ENCODE peak calls at places on chromosomes 3 and 15, in seven cellular contexts. R is epithelial cell of esophagus, O is HAP-1, Y is HCT116, T is mesendoderm, D is fibroblast of pulmonary artery, N is tibial nerve. K is an unnamed sample.
A peak's percentile ranks its signal among the peaks of the same experiment; 100 is the strongest.

GRCh38 chr3:133137042-133137393 is 98.8 kb downstream of the TMEM108 start:
- DNase-seq in Y (no peak), O (no peak), N (no peak), D (no peak), T (no peak), R (no peak), K (no peak)

GRCh38 chr15:49831206-49831965 is 210.5 kb downstream of the DTWD1 start:
- DNase-seq in O (no peak), T (peak; percentile 55), N (peak; percentile 36), D (peak; percentile 95), R (peak; percentile 74), Y (no peak), K (no peak)

GRCh38 chr3:71247221-71247947 is 336.1 kb downstream of the FOXP1 start:
- DNase-seq in R (peak; percentile 50), T (peak; percentile 94), D (peak; percentile 37), Y (no peak), N (no peak), O (peak; percentile 33), K (no peak)

GRCh38 chr3:185253645-185254410 is at the start of gene EHHADH:
- DNase-seq in N (peak; percentile 32), R (peak; percentile 77), D (peak; percentile 68), T (peak; percentile 29), O (no peak), Y (peak; percentile 23), K (no peak)

GRCh38 chr3:85167576-85167975 is 208.8 kb downstream of the CADM2 start:
- DNase-seq in O (no peak), D (no peak), N (no peak), T (no peak), R (no peak), Y (no peak), K (no peak)

GRCh38 chr15:42800731-42801474 is 64.0 kb upstream of the CDAN1 start:
- DNase-seq in O (no peak), R (peak; percentile 30), T (peak; percentile 49), N (peak; percentile 10), Y (no peak), D (no peak), K (no peak)

GRCh38 chr3:194112120-194113106 is 23.5 kb upstream of the HES1 start:
- DNase-seq in N (no peak), Y (no peak), T (peak; percentile 40), O (no peak), R (peak; percentile 97), D (no peak), K (no peak)

GRCh38 chr3:133886031-133886722 is 9.5 kb downstream of the RAB6B start:
- DNase-seq in D (no peak), R (no peak), N (no peak), Y (no peak), T (no peak), O (no peak), K (no peak)

GRCh38 chr15:29037997-29038700 is 152.4 kb downstream of the APBA2 start:
- DNase-seq in Y (no peak), N (no peak), R (no peak), D (no peak), T (no peak), O (no peak), K (no peak)

GRCh38 chr3:52839892-52840545 is 5.2 kb upstream of the MUSTN1 start:
- DNase-seq in Y (no peak), O (no peak), R (no peak), D (no peak), T (no peak), N (no peak), K (no peak)

GRCh38 chr15:99909914-99910313 is 176.7 kb upstream of the LYSMD4 start:
- DNase-seq in R (no peak), T (peak; percentile 64), N (no peak), O (peak; percentile 63), D (no peak), Y (peak; percentile 38), K (no peak)

GRCh38 chr15:90991587-90992285 is 2.6 kb downstream of the PRC1 start:
- DNase-seq in T (peak; percentile 26), O (no peak), Y (no peak), R (no peak), N (no peak), D (no peak), K (no peak)

GRCh38 chr3:33377931-33378330 is 62.3 kb downstream of the UBP1 start:
- DNase-seq in R (peak; percentile 65), D (no peak), T (peak; percentile 1), N (no peak), O (no peak), Y (no peak), K (no peak)

GRCh38 chr3:12239301-12239700 is 49.6 kb upstream of the PPARG start:
- DNase-seq in Y (no peak), R (no peak), D (peak; percentile 32), N (peak; percentile 51), T (no peak), O (peak; percentile 92), K (no peak)

GRCh38 chr3:38229036-38229435 is 36.6 kb upstream of the SLC22A13 start:
- DNase-seq in N (no peak), D (peak; percentile 21), R (no peak), O (no peak), Y (no peak), T (no peak), K (no peak)

GRCh38 chr3:153373571-153373970 is 211.5 kb downstream of the RAP2B start:
- DNase-seq in O (no peak), R (peak; percentile 24), D (peak; percentile 73), N (peak; percentile 14), Y (no peak), T (no peak), K (no peak)

GRCh38 chr15:33808720-33809119 is 159.6 kb upstream of the CHRM5 start:
- DNase-seq in D (peak; percentile 15), Y (no peak), N (no peak), O (no peak), T (no peak), R (no peak), K (no peak)

GRCh38 chr3:64773150-64773549 is 85.3 kb upstream of the ADAMTS9 start:
- DNase-seq in T (no peak), N (no peak), D (no peak), R (no peak), O (no peak), Y (no peak), K (no peak)

DNA sequence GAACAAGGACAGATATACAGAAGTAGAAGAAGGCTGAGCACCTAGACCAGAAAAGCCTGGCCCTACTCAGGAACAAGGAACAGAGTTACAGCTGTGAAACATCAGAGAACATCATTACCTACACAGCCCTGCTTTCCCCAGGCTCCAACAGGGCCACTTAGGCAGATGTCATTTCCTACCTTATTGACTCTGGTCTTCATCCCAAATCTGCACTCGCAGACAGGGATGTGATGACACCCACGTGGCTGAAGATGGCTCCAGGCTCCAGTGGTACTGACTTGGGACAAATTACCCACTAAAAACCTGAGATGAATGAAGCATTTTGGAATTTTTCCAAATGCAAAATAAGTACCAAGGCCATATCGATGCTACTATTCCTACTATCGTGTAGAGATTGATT is 18.0 kb upstream of the SSUH2 start:
- DNase-seq in O (no peak), D (no peak), Y (no peak), N (no peak), T (no peak), R (no peak), K (no peak)
- H3K4me3 ChIP-seq in O (no peak overlapping the region), D (no peak overlapping the region), Y (no peak overlapping the region), N (no peak overlapping the region), T (no peak overlapping the region), R (no peak overlapping the region), K (no peak overlapping the region)

GRCh38 chr3:48684480-48685143 is 1.1 kb downstream of the NCKIPSD start:
- DNase-seq in R (no peak), N (no peak), D (no peak), T (no peak), O (no peak), Y (no peak), K (no peak)
- H3K4me3 ChIP-seq in R (peak overlapping the region; percentile 64), N (peak overlapping the region; percentile 95), D (peak overlapping the region; percentile 72), T (no peak overlapping the region), O (peak overlapping the region; percentile 84), Y (peak overlapping the region; percentile 96), K (peak overlapping the region; percentile 86)

DNA sequence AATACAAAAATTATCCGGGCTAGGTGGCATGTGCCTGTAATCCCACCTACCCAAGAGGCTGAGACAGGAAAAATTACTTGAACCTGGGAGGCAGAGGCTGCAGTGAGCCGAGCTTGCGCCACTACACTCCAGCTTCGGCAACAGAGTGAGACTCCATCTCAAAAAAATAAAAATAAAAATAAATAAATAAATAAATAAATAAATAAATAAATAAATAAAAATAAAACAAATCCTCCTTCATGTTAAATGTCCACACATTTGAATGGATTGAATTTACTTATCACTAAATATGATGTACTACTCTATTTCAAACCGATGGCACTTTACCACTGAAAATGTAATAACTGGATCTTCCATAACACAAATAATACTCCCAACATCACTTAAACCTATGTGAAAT is 36.3 kb downstream of the ZBTB20 start:
- DNase-seq in N (no peak), D (no peak), R (no peak), O (no peak), T (no peak), Y (no peak), K (no peak)
- H3K4me3 ChIP-seq in N (no peak overlapping the region), D (no peak overlapping the region), R (no peak overlapping the region), O (no peak overlapping the region), T (no peak overlapping the region), Y (no peak overlapping the region), K (no peak overlapping the region)

DNA sequence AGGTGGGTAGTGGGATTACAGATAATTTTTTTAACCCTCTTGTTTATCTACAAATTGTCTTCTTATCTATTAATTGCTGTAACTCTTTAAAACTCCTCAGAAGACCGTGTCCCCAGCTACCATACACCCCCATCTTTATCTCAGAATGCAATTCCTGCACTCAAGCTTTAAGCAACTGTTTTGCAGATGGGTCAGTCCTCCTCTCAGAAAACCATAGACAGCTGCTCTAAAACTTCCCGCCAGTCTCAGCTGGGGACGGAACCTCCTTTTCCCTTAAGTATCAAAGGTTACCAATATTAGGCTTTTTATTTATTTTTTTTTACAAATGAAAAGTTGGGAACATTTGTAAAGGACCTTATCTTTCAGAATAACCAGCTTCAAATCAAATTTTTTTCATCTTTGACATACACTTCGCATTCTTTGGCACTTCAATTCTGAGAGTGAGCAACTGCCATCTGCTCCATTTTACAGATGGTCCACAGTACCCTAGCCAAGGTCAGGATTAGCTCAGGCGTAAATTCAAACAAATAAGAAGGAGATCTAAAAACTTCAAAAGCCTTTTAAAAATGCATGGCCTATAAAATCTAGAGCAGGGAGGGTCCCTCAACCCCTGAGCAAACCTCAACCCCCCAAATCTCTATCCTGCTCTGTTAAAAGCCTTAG is 1.2 kb downstream of the GATM start:
- DNase-seq in D (no peak), R (no peak), N (no peak), Y (no peak), O (no peak), T (peak; percentile 55), K (no peak)
- H3K4me3 ChIP-seq in D (no peak overlapping the region), R (peak overlapping the region; percentile 46), N (peak overlapping the region; percentile 72), Y (no peak overlapping the region), O (no peak overlapping the region), T (peak overlapping the region; percentile 27), K (no peak overlapping the region)

DNA sequence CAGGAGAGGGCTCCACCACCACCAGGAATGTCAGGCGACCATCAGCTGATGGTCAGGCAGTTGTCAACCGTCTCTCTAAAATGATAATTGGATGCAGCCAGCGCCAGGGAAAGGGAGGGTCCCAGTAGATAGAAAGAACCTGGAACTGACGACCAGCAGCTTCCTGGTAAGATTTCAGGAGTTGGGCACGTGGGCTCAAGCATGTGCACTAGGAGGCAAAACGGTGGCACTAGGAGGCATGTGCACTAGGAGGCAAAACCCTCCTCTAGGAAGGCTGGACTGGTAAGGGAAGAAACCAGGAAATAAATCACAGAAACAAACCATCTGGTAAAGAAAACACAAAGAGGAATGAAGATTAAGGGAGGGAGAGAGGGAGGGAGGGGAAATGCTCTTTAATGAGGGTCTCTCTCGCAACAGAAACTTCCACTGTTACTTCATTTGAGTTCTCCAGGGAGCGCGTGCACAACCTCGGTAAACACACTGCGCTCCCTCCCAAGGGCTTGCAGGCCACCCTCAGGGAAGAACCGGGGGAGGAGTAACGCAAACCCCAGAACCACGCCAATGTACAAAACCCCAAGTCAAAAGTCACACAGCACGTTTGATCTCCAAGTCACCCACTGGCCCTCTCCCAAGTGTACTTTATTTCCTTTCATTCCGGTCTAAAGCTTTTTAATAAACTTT is 116.7 kb downstream of the XXYLT1 start:
- DNase-seq in N (no peak), D (peak; percentile 76), R (no peak), T (no peak), O (no peak), Y (no peak), K (no peak)
- H3K4me3 ChIP-seq in N (no peak overlapping the region), D (no peak overlapping the region), R (no peak overlapping the region), T (no peak overlapping the region), O (no peak overlapping the region), Y (no peak overlapping the region), K (no peak overlapping the region)